ENCODE peak calls at places on chromosomes 7 and 10, in four cellular contexts. H is upper lobe of left lung, I is heart left ventricle, A is stomach. J is an unnamed sample.

GRCh38 chr7:23242935-23243334 is 3.6 kb upstream of the GPNMB start:
- DNase-seq in H (no peak), A (no peak), I (no peak), J (peak)

GRCh38 chr10:89515031-89515841 is 20.2 kb downstream of the SLC16A12 start:
- DNase-seq in H (no peak), A (no peak), I (no peak), J (no peak)

GRCh38 chr7:91034459-91035368 is 229.5 kb upstream of the FZD1 start:
- DNase-seq in I (no peak), H (no peak), A (peak), J (no peak)

GRCh38 chr7:73742753-73743641 is 4.4 kb upstream of the ABHD11 start:
- DNase-seq in A (peak), I (peak), H (peak), J (peak)

GRCh38 chr7:26197153-26198115 is 3.1 kb downstream of the HNRNPA2B1 start:
- DNase-seq in H (no peak), A (no peak), I (no peak), J (no peak)

GRCh38 chr10:73648975-73649829 is 6.6 kb downstream of the SYNPO2L start:
- DNase-seq in A (no peak), H (no peak), I (no peak), J (no peak)

GRCh38 chr7:28815928-28816373 is 142.2 kb downstream of the TRIL start:
- DNase-seq in I (no peak), H (no peak), A (no peak), J (no peak)

GRCh38 chr10:672992-673391 is 16.5 kb downstream of the DIP2C start:
- DNase-seq in H (no peak), I (no peak), A (no peak), J (no peak)

GRCh38 chr10:121774813-121775212 is 153.0 kb downstream of the ATE1 start:
- DNase-seq in A (no peak), H (no peak), I (no peak), J (no peak)

GRCh38 chr7:22043367-22043766 is 97.7 kb upstream of the CDCA7L start:
- DNase-seq in I (no peak), A (no peak), H (no peak), J (no peak)

GRCh38 chr7:101959829-101960228 is 142.4 kb downstream of the CUX1 start:
- DNase-seq in I (no peak), A (no peak), H (no peak), J (no peak)

GRCh38 chr7:152106990-152107389 is 81.5 kb downstream of the GALNT11 start:
- DNase-seq in H (no peak), A (no peak), I (no peak), J (no peak)

GRCh38 chr7:143396625-143397556 is 11.8 kb downstream of the EPHA1 start:
- DNase-seq in A (no peak), H (peak), I (peak), J (peak)

GRCh38 chr7:92835851-92836488 is 403 bp downstream of the CDK6 start:
- DNase-seq in I (no peak), H (no peak), A (peak), J (peak)

GRCh38 chr10:93357680-93358079 is 124.5 kb downstream of the MYOF start:
- DNase-seq in H (no peak), I (no peak), A (no peak), J (no peak)

GRCh38 chr7:95646350-95646749 is 50.0 kb upstream of the PDK4 start:
- DNase-seq in I (no peak), H (no peak), A (no peak), J (no peak)

GRCh38 chr7:33774762-33775523 is 130.4 kb upstream of the BMPER start:
- DNase-seq in I (no peak), A (peak), H (no peak), J (peak)

GRCh38 chr7:126529833-126530232 is 722.9 kb downstream of the GRM8 start:
- DNase-seq in H (no peak), I (no peak), A (no peak), J (no peak)

GRCh38 chr10:96188911-96189310 is 58.8 kb downstream of the ZNF518A start:
- DNase-seq in H (no peak), I (no peak), A (no peak), J (no peak)

GRCh38 chr7:142939226-142939910 is at the start of gene LLCFC1:
- DNase-seq in A (peak), H (no peak), I (no peak), J (peak)

DNA sequence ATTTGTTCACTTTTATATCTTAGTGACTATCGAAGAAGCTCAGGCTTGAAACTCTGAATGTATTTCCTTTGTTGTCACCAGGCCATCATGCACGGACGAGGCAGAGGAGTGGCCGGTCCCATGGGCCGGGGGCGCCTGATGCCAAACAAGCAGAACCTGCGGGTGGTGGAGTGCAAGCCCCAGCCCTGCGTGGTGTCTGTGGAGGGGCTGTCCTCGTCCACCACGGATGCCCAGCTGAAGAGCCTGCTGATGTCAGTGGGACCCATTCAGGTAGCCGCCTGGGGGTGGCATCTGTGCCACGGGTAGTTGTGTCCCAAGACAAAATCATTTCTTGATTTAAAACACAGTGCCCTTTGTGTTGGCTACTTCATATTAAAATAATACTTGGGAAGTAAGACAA is 45.9 kb downstream of the SHH start:
- DNase-seq in I (no peak), H (peak), A (no peak), J (no peak)
- TF ChIP-seq POLR2A in I (no peak), H (no peak), A (no peak), J (no peak)

GRCh38 chr7:825386-825785 is 6.9 kb upstream of the SUN1 start:
- DNase-seq in A (no peak), I (no peak), H (no peak), J (no peak)

GRCh38 chr7:828793-829561 is 3.3 kb upstream of the SUN1 start:
- DNase-seq in I (no peak), H (no peak), A (no peak), J (no peak)

GRCh38 chr7:824664-825063 is 7.6 kb upstream of the SUN1 start:
- DNase-seq in H (peak), A (no peak), I (no peak), J (no peak)

GRCh38 chr7:824106-824505 is 8.2 kb upstream of the SUN1 start:
- DNase-seq in A (no peak), I (no peak), H (no peak), J (no peak)

GRCh38 chr7:826230-826905 is 5.9 kb upstream of the SUN1 start:
- DNase-seq in I (no peak), H (no peak), A (no peak), J (no peak)
- TF ChIP-seq POLR2A in I (no peak), H (no peak), A (no peak), J (no peak)

GRCh38 chr10:35216303-35216905 is 89.8 kb downstream of the CREM start:
- DNase-seq in H (no peak), A (peak), I (no peak), J (no peak)
- TF ChIP-seq POLR2A in H (no peak), A (no peak), I (no peak), J (no peak)

GRCh38 chr10:32445740-32446615 is at the start of gene CCDC7:
- DNase-seq in A (peak), H (peak), I (peak), J (peak)
- TF ChIP-seq POLR2A in A (no peak), H (peak), I (no peak), J (peak)

GRCh38 chr10:94545277-94546057 is at the start of gene HELLS:
- DNase-seq in H (peak), I (peak), A (peak), J (peak)
- TF ChIP-seq POLR2A in H (no peak), I (no peak), A (no peak), J (no peak)

DNA sequence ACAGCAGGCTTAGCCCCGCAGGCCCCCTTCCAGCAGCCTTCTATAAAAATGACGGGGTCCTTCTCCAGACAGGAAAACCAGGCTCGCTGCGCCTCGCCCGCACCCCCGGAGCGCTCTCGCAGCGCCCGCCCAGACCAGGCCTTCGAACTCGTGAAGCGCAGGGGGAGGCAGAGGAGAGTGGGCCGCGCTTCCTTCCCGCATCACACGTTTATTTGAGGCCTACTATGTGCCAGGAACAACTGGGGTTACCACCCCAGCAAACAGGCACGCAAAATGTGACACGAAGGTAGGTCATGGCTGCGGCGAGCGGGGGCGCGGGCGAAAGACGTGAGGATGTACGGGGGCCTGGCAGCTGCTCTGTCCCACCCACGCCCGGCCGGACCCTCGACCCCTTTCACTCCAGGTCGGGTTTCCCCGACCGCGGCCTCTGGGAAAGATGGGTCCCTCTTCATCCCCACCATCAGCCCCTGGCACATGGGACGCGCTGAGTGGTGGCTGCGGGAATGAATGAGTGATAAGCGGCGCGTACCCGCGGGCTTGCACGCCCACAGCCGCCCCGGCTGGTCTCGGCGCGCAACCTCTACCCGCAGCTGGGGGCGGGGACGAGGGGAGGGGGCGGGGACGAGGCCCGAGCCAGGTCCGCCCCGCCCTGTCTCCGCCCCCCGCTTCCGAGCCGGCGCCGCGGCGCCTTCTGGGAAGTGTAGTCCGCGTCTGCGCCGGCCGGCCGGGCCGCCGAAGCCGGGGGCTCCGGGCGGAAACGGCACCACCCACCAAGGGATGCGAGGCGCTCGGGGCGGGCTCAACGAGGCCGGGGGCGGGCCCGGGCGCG is 59.1 kb downstream of the ZNF467 start:
- DNase-seq in H (peak), A (peak), I (peak), J (peak)
- TF ChIP-seq POLR2A in H (no peak), A (no peak), I (no peak), J (no peak)

GRCh38 chr7:132836746-132837145 is 245.1 kb downstream of the CHCHD3 start:
- DNase-seq in H (no peak), I (no peak), A (no peak), J (no peak)
- TF ChIP-seq POLR2A in H (no peak), I (no peak), A (no peak), J (no peak)

DNA sequence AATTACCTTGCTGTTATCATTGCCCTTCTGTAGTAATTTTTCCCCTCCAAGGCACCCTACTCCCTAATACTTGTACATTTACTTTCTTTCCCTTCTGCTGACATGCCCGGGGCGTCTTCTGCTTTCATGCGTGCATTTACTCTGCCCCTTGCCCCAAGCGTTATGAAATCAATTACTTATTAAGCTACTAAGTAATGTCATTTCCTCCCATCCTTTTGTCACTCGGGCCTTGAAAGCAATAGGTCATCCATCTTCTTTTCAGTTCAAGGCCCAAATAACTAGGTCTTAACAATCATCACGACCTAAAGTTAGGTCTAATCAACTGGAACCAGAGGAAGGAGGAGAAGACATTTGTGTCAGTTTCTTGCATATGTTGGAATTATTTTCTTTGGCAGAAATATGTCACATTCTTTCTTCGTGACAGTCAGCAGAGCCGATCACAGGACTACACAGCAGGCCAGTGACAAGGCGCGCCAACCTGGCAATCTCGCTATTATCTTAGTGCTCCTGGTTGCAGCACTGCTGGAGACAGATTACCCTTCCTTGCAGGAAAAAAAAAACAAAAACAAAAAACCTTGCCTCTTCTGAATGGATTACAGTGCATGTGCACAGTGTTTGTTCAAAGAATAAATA is 179.2 kb downstream of the RELN start:
- DNase-seq in I (no peak), H (no peak), A (no peak), J (no peak)
- TF ChIP-seq POLR2A in I (no peak), H (no peak), A (no peak), J (no peak)

DNA sequence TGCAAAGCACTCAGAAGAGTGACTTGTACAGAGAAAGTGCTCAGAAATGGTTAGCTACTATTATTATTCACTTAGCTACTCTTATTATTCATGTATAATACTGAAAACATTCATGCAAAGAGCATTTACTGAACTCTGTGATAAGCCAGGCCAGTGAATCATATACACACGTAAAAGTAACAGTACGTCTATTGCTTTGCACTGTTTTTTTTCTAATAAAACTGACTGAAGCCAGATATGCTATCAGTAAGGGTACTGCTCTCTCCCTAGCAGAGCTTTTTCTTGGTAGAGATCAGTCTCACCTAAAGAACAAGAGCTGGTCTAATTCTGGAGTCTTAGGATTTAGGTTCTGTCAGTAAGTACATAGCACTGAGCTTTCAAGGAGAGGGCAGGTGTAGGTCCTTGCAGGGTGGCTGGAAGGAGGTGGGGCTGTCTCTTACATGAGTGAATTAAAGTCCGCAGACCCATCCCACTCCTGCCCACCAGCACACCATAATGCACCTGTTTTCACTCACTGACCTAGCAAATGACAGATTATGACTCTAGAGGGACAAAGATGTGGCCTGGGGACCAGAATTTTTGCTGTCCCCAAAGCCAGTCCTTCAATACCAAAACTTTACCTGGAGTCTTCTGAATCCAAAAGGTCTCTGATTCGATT is 145.9 kb downstream of the ARID5B start:
- DNase-seq in I (no peak), A (no peak), H (no peak), J (no peak)
- TF ChIP-seq POLR2A in I (no peak), A (no peak), H (no peak), J (no peak)

DNA sequence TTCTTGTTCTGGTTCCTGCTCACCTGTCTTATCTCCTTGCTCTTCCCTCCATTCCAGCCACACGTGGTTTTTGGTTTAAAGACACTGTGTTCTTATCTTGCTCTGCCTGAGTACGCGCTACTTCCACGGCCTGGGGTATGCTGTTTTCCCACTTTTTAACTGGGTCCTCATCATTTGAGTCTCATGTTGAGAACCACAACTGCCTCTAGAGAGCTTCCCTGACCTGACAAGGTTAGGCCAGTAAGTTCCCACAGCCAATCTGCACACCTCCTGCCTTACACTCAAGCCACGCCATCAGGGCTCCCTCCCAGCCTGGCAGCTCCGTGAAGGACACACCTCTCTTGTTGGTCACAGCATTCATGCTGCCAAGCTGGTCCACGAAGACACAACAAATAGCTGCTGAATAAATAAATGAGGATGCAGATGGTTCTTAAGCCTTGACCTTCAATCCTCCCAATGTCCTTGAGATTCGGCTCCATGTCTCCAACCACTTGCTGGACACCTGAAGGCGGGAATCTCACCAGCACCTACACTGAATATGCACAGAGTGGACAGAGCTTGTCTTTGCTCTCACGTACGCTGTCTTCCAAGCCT is 201.7 kb upstream of the KLF14 start:
- DNase-seq in I (no peak), A (no peak), H (no peak), J (no peak)
- TF ChIP-seq POLR2A in I (no peak), A (no peak), H (no peak), J (no peak)